ENCODE peak calls at places on chromosome 11, in seven cellular contexts. One of them, this sample, is unnamed.

GRCh38 chr11:6452219-6452618 is 11.4 kb upstream of the HPX start:
- DNase-seq in sigmoid colon: no peak
- DNase-seq in hepatocyte: no peak
- DNase-seq in fibroblast of mammary gland: peak
- DNase-seq in ovary: no peak
- DNase-seq in CD4-positive, alpha-beta memory T cell: no peak
- DNase-seq in SJSA1: no peak
- DNase-seq in this sample: no peak

GRCh38 chr11:13287681-13288080 is 10.1 kb downstream of the BMAL1 start:
- DNase-seq in sigmoid colon: no peak
- DNase-seq in fibroblast of mammary gland: no peak
- DNase-seq in CD4-positive, alpha-beta memory T cell: no peak
- DNase-seq in hepatocyte: no peak
- DNase-seq in ovary: no peak
- DNase-seq in SJSA1: no peak
- DNase-seq in this sample: no peak

GRCh38 chr11:107042748-107043147 is 24.5 kb upstream of the GUCY1A2 start:
- DNase-seq in SJSA1: no peak
- DNase-seq in ovary: no peak
- DNase-seq in fibroblast of mammary gland: no peak
- DNase-seq in hepatocyte: no peak
- DNase-seq in sigmoid colon: no peak
- DNase-seq in CD4-positive, alpha-beta memory T cell: no peak
- DNase-seq in this sample: no peak

GRCh38 chr11:111513240-111513605 is 1.0 kb upstream of the BTG4 start:
- DNase-seq in fibroblast of mammary gland: no peak
- DNase-seq in hepatocyte: no peak
- DNase-seq in sigmoid colon: no peak
- DNase-seq in SJSA1: no peak
- DNase-seq in ovary: no peak
- DNase-seq in CD4-positive, alpha-beta memory T cell: no peak
- DNase-seq in this sample: no peak

GRCh38 chr11:65452806-65453490 is 30.4 kb downstream of the NEAT1 start:
- DNase-seq in sigmoid colon: no peak
- DNase-seq in ovary: no peak
- DNase-seq in SJSA1: peak
- DNase-seq in hepatocyte: no peak
- DNase-seq in CD4-positive, alpha-beta memory T cell: no peak
- DNase-seq in fibroblast of mammary gland: peak
- DNase-seq in this sample: no peak

GRCh38 chr11:129596361-129596760 is 219.3 kb upstream of the TMEM45B start:
- DNase-seq in CD4-positive, alpha-beta memory T cell: no peak
- DNase-seq in fibroblast of mammary gland: no peak
- DNase-seq in SJSA1: no peak
- DNase-seq in hepatocyte: no peak
- DNase-seq in ovary: no peak
- DNase-seq in sigmoid colon: no peak
- DNase-seq in this sample: no peak

GRCh38 chr11:7630002-7630401 is 43.3 kb downstream of the CYB5R2 start:
- DNase-seq in sigmoid colon: no peak
- DNase-seq in hepatocyte: no peak
- DNase-seq in CD4-positive, alpha-beta memory T cell: no peak
- DNase-seq in ovary: no peak
- DNase-seq in fibroblast of mammary gland: no peak
- DNase-seq in SJSA1: no peak
- DNase-seq in this sample: no peak

GRCh38 chr11:79098096-79098495 is 342.7 kb downstream of the TENM4 start:
- DNase-seq in hepatocyte: no peak
- DNase-seq in fibroblast of mammary gland: no peak
- DNase-seq in ovary: no peak
- DNase-seq in SJSA1: no peak
- DNase-seq in CD4-positive, alpha-beta memory T cell: no peak
- DNase-seq in sigmoid colon: no peak
- DNase-seq in this sample: no peak

GRCh38 chr11:23112987-23113886 is 253.0 kb upstream of the CCDC179 start:
- DNase-seq in ovary: no peak
- DNase-seq in fibroblast of mammary gland: peak
- DNase-seq in sigmoid colon: no peak
- DNase-seq in CD4-positive, alpha-beta memory T cell: no peak
- DNase-seq in hepatocyte: peak
- DNase-seq in SJSA1: peak
- DNase-seq in this sample: peak

GRCh38 chr11:43942651-43943356 is 367 bp downstream of the C11orf96 start:
- DNase-seq in fibroblast of mammary gland: no peak
- DNase-seq in hepatocyte: peak
- DNase-seq in ovary: peak
- DNase-seq in CD4-positive, alpha-beta memory T cell: no peak
- DNase-seq in SJSA1: peak
- DNase-seq in sigmoid colon: peak
- DNase-seq in this sample: no peak

GRCh38 chr11:43943357-43943930 is 1.0 kb downstream of the C11orf96 start:
- DNase-seq in CD4-positive, alpha-beta memory T cell: no peak
- DNase-seq in ovary: no peak
- DNase-seq in SJSA1: no peak
- DNase-seq in fibroblast of mammary gland: no peak
- DNase-seq in hepatocyte: no peak
- DNase-seq in sigmoid colon: no peak
- DNase-seq in this sample: no peak

GRCh38 chr11:43947003-43947500 is 4.6 kb downstream of the C11orf96 start:
- DNase-seq in sigmoid colon: no peak
- DNase-seq in CD4-positive, alpha-beta memory T cell: no peak
- DNase-seq in fibroblast of mammary gland: peak
- DNase-seq in hepatocyte: no peak
- DNase-seq in SJSA1: peak
- DNase-seq in ovary: peak
- DNase-seq in this sample: no peak

GRCh38 chr11:43943931-43944751 is 1.7 kb downstream of the C11orf96 start:
- DNase-seq in hepatocyte: no peak
- DNase-seq in ovary: peak
- DNase-seq in CD4-positive, alpha-beta memory T cell: no peak
- DNase-seq in sigmoid colon: peak
- DNase-seq in fibroblast of mammary gland: no peak
- DNase-seq in SJSA1: peak
- DNase-seq in this sample: no peak

GRCh38 chr11:43944761-43945311 is 2.4 kb downstream of the C11orf96 start:
- DNase-seq in ovary: peak
- DNase-seq in CD4-positive, alpha-beta memory T cell: peak
- DNase-seq in fibroblast of mammary gland: no peak
- DNase-seq in sigmoid colon: peak
- DNase-seq in hepatocyte: peak
- DNase-seq in SJSA1: peak
- DNase-seq in this sample: no peak
- H3K4me3 ChIP-seq in ovary: peak
- H3K4me3 ChIP-seq in CD4-positive, alpha-beta memory T cell: no peak
- H3K4me3 ChIP-seq in fibroblast of mammary gland: no peak
- H3K4me3 ChIP-seq in sigmoid colon: peak
- H3K4me3 ChIP-seq in hepatocyte: no peak
- H3K4me3 ChIP-seq in SJSA1: peak
- H3K4me3 ChIP-seq in this sample: peak

GRCh38 chr11:108170191-108170590 is 48.8 kb downstream of the ACAT1 start:
- DNase-seq in fibroblast of mammary gland: no peak
- DNase-seq in CD4-positive, alpha-beta memory T cell: no peak
- DNase-seq in sigmoid colon: no peak
- DNase-seq in ovary: no peak
- DNase-seq in hepatocyte: no peak
- DNase-seq in SJSA1: no peak
- DNase-seq in this sample: no peak
- H3K4me3 ChIP-seq in fibroblast of mammary gland: no peak
- H3K4me3 ChIP-seq in CD4-positive, alpha-beta memory T cell: no peak
- H3K4me3 ChIP-seq in sigmoid colon: no peak
- H3K4me3 ChIP-seq in ovary: no peak
- H3K4me3 ChIP-seq in hepatocyte: no peak
- H3K4me3 ChIP-seq in SJSA1: no peak
- H3K4me3 ChIP-seq in this sample: no peak

GRCh38 chr11:1702506-1702905 is 5.5 kb downstream of the KRTAP5-6 start:
- DNase-seq in ovary: no peak
- DNase-seq in SJSA1: no peak
- DNase-seq in sigmoid colon: no peak
- DNase-seq in fibroblast of mammary gland: no peak
- DNase-seq in CD4-positive, alpha-beta memory T cell: no peak
- DNase-seq in hepatocyte: no peak
- DNase-seq in this sample: no peak
- H3K4me3 ChIP-seq in ovary: no peak
- H3K4me3 ChIP-seq in SJSA1: no peak
- H3K4me3 ChIP-seq in sigmoid colon: no peak
- H3K4me3 ChIP-seq in fibroblast of mammary gland: no peak
- H3K4me3 ChIP-seq in CD4-positive, alpha-beta memory T cell: no peak
- H3K4me3 ChIP-seq in hepatocyte: no peak
- H3K4me3 ChIP-seq in this sample: no peak

DNA sequence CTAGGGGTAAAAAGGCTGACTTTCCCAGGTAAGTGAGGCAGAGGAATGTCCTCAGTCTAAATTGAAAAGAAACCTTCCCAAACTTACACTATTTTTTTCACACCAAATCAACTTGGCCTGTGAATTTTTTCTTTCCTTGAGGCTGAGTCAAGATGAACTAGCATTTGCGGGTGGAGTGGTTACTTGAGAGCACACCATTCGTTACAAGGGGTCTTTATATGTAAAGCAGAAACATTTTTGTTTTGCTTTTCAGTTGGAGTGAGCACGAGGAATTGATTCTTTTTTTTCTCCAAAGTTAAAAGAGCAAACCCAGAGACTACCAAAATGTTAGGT is 36.4 kb downstream of the MAML2 start:
- DNase-seq in ovary: no peak
- DNase-seq in SJSA1: no peak
- DNase-seq in sigmoid colon: no peak
- DNase-seq in hepatocyte: no peak
- DNase-seq in fibroblast of mammary gland: no peak
- DNase-seq in CD4-positive, alpha-beta memory T cell: no peak
- DNase-seq in this sample: no peak
- H3K4me3 ChIP-seq in ovary: no peak
- H3K4me3 ChIP-seq in SJSA1: peak
- H3K4me3 ChIP-seq in sigmoid colon: no peak
- H3K4me3 ChIP-seq in hepatocyte: no peak
- H3K4me3 ChIP-seq in fibroblast of mammary gland: peak
- H3K4me3 ChIP-seq in CD4-positive, alpha-beta memory T cell: no peak
- H3K4me3 ChIP-seq in this sample: peak

GRCh38 chr11:2862950-2863618 is 22.5 kb downstream of the CDKN1C start:
- DNase-seq in ovary: no peak
- DNase-seq in CD4-positive, alpha-beta memory T cell: no peak
- DNase-seq in fibroblast of mammary gland: no peak
- DNase-seq in SJSA1: no peak
- DNase-seq in hepatocyte: no peak
- DNase-seq in sigmoid colon: no peak
- DNase-seq in this sample: no peak
- H3K4me3 ChIP-seq in ovary: no peak
- H3K4me3 ChIP-seq in CD4-positive, alpha-beta memory T cell: no peak
- H3K4me3 ChIP-seq in fibroblast of mammary gland: no peak
- H3K4me3 ChIP-seq in SJSA1: no peak
- H3K4me3 ChIP-seq in hepatocyte: no peak
- H3K4me3 ChIP-seq in sigmoid colon: no peak
- H3K4me3 ChIP-seq in this sample: no peak

GRCh38 chr11:122977455-122978302 is 4.0 kb downstream of the BSX start:
- DNase-seq in ovary: no peak
- DNase-seq in CD4-positive, alpha-beta memory T cell: no peak
- DNase-seq in sigmoid colon: peak
- DNase-seq in hepatocyte: no peak
- DNase-seq in fibroblast of mammary gland: no peak
- DNase-seq in SJSA1: no peak
- DNase-seq in this sample: no peak

GRCh38 chr11:122979103-122979814 is 2.4 kb downstream of the BSX start:
- DNase-seq in fibroblast of mammary gland: no peak
- DNase-seq in SJSA1: no peak
- DNase-seq in hepatocyte: no peak
- DNase-seq in ovary: no peak
- DNase-seq in sigmoid colon: no peak
- DNase-seq in CD4-positive, alpha-beta memory T cell: no peak
- DNase-seq in this sample: no peak

GRCh38 chr11:122976396-122976733 is 5.3 kb downstream of the BSX start:
- DNase-seq in SJSA1: no peak
- DNase-seq in hepatocyte: no peak
- DNase-seq in fibroblast of mammary gland: no peak
- DNase-seq in ovary: no peak
- DNase-seq in CD4-positive, alpha-beta memory T cell: no peak
- DNase-seq in sigmoid colon: no peak
- DNase-seq in this sample: no peak

GRCh38 chr11:122978303-122978620 is 3.4 kb downstream of the BSX start:
- DNase-seq in fibroblast of mammary gland: no peak
- DNase-seq in CD4-positive, alpha-beta memory T cell: no peak
- DNase-seq in hepatocyte: no peak
- DNase-seq in ovary: no peak
- DNase-seq in sigmoid colon: no peak
- DNase-seq in SJSA1: no peak
- DNase-seq in this sample: no peak

DNA sequence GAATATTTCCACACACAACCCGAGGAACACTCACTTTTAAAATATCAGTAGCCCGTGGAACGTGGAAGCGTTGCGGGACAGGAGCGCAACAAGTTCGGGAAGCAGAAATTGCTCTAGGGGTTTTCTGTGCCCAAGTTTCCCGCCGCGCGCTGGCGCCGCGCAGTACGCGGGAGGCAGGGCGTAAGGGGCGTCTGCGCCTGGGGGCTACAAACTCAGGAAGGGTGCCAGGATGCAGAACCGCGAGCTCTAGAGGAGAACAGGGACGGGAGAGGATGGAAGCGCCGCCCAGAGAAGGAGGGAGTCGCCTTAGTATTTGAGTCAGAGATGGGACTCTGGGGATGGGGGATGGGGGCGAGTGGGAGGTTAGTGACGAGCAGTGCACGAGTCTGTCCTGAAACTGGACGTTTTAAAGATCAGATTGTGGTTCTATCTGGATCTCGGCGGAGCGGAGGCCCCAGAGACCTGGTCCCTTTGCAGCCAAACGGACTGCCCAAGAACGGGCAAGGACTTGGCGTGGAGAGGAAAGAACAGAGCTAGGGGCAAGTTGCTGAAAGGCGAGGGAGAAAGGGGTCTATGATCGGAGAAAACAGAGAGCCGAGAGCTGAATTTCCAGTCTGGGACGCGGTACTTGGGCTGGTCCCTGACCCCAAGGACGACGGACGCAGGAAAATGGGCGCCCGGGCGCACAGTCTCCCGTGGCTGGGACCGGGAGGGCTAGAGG is 4.7 kb downstream of the BSX start:
- DNase-seq in SJSA1: no peak
- DNase-seq in CD4-positive, alpha-beta memory T cell: no peak
- DNase-seq in fibroblast of mammary gland: no peak
- DNase-seq in sigmoid colon: no peak
- DNase-seq in hepatocyte: peak
- DNase-seq in ovary: no peak
- DNase-seq in this sample: no peak
- H3K4me3 ChIP-seq in SJSA1: no peak
- H3K4me3 ChIP-seq in CD4-positive, alpha-beta memory T cell: no peak
- H3K4me3 ChIP-seq in fibroblast of mammary gland: no peak
- H3K4me3 ChIP-seq in sigmoid colon: no peak
- H3K4me3 ChIP-seq in hepatocyte: no peak
- H3K4me3 ChIP-seq in ovary: no peak
- H3K4me3 ChIP-seq in this sample: no peak